ENCODE peak calls at places on chromosomes 16 and 17, in four cellular contexts. E is WTC11, J is K562, Y is HepG2. R is an unnamed sample.

GRCh38 chr17:2860883-2861282 is 64.6 kb downstream of the RAP1GAP2 start:
- DNase-seq in E (no peak), J (no peak), Y (no peak), R (no peak)

GRCh38 chr17:18260332-18261145 is at the start of gene MIEF2:
- DNase-seq in E (peak), J (peak), Y (peak), R (peak)

GRCh38 chr16:67936124-67936875 is at the start of gene PSMB10:
- DNase-seq in E (peak), J (peak), Y (peak), R (no peak)

GRCh38 chr16:75319513-75320401 is 68.3 kb upstream of the BCAR1 start:
- DNase-seq in E (no peak), J (no peak), Y (no peak), R (peak)

GRCh38 chr16:55222436-55222835 is 101.6 kb upstream of the IRX6 start:
- DNase-seq in E (no peak), J (no peak), Y (no peak), R (no peak)

GRCh38 chr17:19737305-19738072 is 10.6 kb downstream of the ALDH3A1 start:
- DNase-seq in E (no peak), J (no peak), Y (no peak), R (no peak)

GRCh38 chr16:49866533-49867155 is 10.7 kb upstream of the ZNF423 start:
- DNase-seq in E (peak), J (no peak), Y (no peak), R (no peak)

GRCh38 chr17:17783121-17783824 is 53.5 kb downstream of the SREBF1 start:
- DNase-seq in E (peak), J (peak), Y (no peak), R (peak)

GRCh38 chr17:55717898-55718735 is 4.5 kb downstream of the TMEM100 start:
- DNase-seq in E (peak), J (peak), Y (peak), R (no peak)

GRCh38 chr17:18248300-18248731 is 10.2 kb downstream of the FLII start:
- DNase-seq in E (peak), J (peak), Y (peak), R (no peak)

GRCh38 chr16:81366316-81366932 is 51.7 kb downstream of the GAN start:
- DNase-seq in E (no peak), J (peak), Y (peak), R (peak)

GRCh38 chr17:32852811-32853210 is 24.1 kb downstream of the MYO1D start:
- DNase-seq in E (no peak), J (no peak), Y (no peak), R (no peak)

GRCh38 chr16:3149193-3149530 is 14.3 kb downstream of the ZNF213 start:
- DNase-seq in E (no peak), J (no peak), Y (no peak), R (no peak)

GRCh38 chr17:46769531-46770438 is 48.7 kb downstream of the WNT3 start:
- DNase-seq in E (no peak), J (no peak), Y (no peak), R (no peak)

GRCh38 chr16:50455288-50455845 is 86.6 kb upstream of the BRD7 start:
- DNase-seq in E (no peak), J (no peak), Y (no peak), R (no peak)

GRCh38 chr16:52562770-52563169 is 15.8 kb upstream of the TOX3 start:
- DNase-seq in E (no peak), J (no peak), Y (peak), R (no peak)

GRCh38 chr16:8571061-8571596 is 19.2 kb downstream of the TMEM114 start:
- DNase-seq in E (no peak), J (no peak), Y (peak), R (no peak)

GRCh38 chr16:49019826-49020401 is 261.7 kb downstream of the CBLN1 start:
- DNase-seq in E (no peak), J (no peak), Y (no peak), R (no peak)

GRCh38 chr16:50697881-50698767 is 4.7 kb downstream of the NOD2 start:
- DNase-seq in E (no peak), J (no peak), Y (no peak), R (peak)

GRCh38 chr16:468072-468821 is 42.8 kb downstream of the RAB11FIP3 start:
- DNase-seq in E (no peak), J (no peak), Y (no peak), R (no peak)

GRCh38 chr17:67027031-67027628 is 17.2 kb upstream of the CACNG1 start:
- DNase-seq in E (no peak), J (no peak), Y (no peak), R (no peak)

GRCh38 chr17:27558842-27559505 is 72.0 kb upstream of the LGALS9 start:
- DNase-seq in E (no peak), J (no peak), Y (peak), R (no peak)

GRCh38 chr16:1645914-1646525 is 32.1 kb upstream of the JPT2 start:
- DNase-seq in E (no peak), J (peak), Y (peak), R (no peak)

GRCh38 chr16:9567674-9568073 is 476.2 kb downstream of the HAPSTR1 start:
- DNase-seq in E (no peak), J (no peak), Y (no peak), R (no peak)

GRCh38 chr17:69909389-69909788 is 165.6 kb upstream of the KCNJ16 start:
- DNase-seq in E (no peak), J (no peak), Y (no peak), R (no peak)

GRCh38 chr17:79800325-79801155 is 3.7 kb upstream of the CBX8 start:
- DNase-seq in E (peak), J (no peak), Y (no peak), R (no peak)

GRCh38 chr16:13316008-13316407 is 414.6 kb downstream of the SHISA9 start:
- DNase-seq in E (no peak), J (no peak), Y (no peak), R (no peak)

GRCh38 chr16:17555176-17555575 is 84.4 kb upstream of the XYLT1 start:
- DNase-seq in E (no peak), J (no peak), Y (no peak), R (no peak)

GRCh38 chr17:78437508-78438169 is 59.2 kb downstream of the PGS1 start:
- DNase-seq in E (no peak), J (no peak), Y (no peak), R (no peak)

GRCh38 chr16:30054451-30054850 is 11.1 kb upstream of the ALDOA start:
- DNase-seq in E (no peak), J (no peak), Y (no peak), R (no peak)

GRCh38 chr17:32342603-32343325 is 791 bp upstream of the C17orf75 start:
- DNase-seq in E (no peak), J (no peak), Y (no peak), R (no peak)

GRCh38 chr17:7502987-7503386 is 18.8 kb downstream of the POLR2A start:
- DNase-seq in E (peak), J (peak), Y (no peak), R (no peak)

GRCh38 chr16:86939609-86940008 is 361.3 kb downstream of the FOXL1 start:
- DNase-seq in E (no peak), J (no peak), Y (no peak), R (no peak)

GRCh38 chr16:50838165-50838564 is 96.3 kb downstream of the CYLD start:
- DNase-seq in E (no peak), J (no peak), Y (no peak), R (no peak)

GRCh38 chr16:29198731-29199521 is 207.6 kb downstream of the NPIPB11 start:
- DNase-seq in E (no peak), J (no peak), Y (no peak), R (no peak)

GRCh38 chr16:25093208-25094061 is 18.1 kb upstream of the LCMT1 start:
- DNase-seq in E (no peak), J (no peak), Y (no peak), R (no peak)

GRCh38 chr16:595942-596735 is 6.3 kb downstream of the RAB40C start:
- DNase-seq in E (no peak), J (no peak), Y (no peak), R (no peak)

GRCh38 chr17:11969565-11969964 is 27.7 kb downstream of the ZNF18 start:
- DNase-seq in E (no peak), J (no peak), Y (no peak), R (no peak)

GRCh38 chr16:63174801-63175200 is 1138.6 kb upstream of the CDH8 start:
- DNase-seq in E (no peak), J (no peak), Y (no peak), R (no peak)

GRCh38 chr16:23354246-23354645 is 52.1 kb downstream of the SCNN1B start:
- DNase-seq in E (no peak), J (no peak), Y (no peak), R (no peak)

DNA sequence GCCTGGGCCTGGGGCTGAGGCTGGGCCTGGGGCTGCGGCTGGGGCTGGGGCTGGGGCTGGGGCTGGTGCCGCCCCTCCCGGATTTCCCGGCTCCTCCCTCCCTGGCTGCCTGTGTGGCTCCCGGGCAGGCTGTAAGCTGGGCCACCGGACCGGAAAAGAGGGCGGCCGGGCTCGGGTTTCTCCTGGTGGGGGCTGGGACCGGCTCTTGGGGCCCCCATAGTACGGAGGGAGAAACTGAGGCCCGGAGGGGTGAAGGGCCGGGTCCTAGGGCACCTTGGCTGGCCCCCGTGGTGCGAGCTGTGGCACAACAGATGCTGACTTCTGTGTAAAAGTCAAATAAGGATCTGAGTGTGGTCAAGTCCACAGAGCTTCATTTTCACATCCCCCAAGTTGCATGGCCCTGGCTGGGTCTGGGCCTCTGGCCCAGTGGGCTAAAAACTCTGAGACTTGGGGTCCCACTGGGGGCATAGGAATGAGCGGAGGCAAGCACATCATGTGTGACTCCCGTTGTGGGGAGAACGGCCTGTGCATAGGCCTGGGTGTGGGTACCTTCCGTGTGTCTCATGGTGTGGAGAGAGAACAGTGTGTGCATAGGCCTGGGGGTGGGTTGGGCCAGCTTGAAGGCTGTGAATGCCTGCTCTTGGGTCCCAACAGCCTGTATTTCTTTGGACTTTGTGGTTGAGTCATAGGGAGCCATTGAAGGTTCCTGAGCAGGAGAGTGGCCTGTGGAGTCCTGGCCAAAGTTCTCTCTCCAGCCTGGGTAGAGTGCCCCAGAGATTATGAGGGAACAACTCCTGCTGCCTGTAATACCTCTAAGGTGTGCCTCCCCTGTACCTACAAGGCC is 123.9 kb upstream of the CIBAR2 start:
- DNase-seq in E (no peak), J (no peak), Y (no peak), R (no peak)
- TF ChIP-seq ETV6 in E (no peak), J (no peak), Y (no peak), R (no peak)

DNA sequence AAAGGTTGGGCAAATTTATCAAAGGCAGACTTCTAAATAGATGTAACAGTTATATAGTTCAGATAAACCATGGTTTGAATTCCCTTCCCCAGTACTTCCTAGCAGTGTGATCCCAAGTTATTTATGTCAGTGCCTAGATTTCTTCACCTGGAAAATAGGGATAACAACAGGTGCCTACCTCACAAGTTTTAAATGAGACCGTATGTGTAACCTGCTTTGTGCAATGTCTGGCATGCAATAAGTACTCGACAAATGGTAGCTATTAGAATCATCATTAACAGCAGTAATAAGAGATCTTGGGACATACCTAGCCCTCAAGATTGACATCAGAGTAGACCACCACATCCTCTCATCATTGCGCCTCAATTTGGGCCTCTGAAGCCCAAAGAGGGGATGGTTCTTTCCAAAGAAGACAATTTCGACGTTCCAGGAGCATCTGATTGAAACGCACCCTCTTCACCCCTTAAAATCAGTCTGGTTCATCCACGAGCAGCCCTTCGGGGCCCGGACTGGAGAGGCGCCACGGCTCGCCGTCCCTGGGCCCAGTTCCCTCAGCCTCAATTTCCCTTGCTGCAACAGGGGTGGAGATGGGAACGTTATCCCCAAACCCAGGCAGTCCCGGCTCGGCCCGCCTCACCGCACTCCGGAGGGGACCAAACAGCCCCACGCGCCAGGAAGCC is 541 bp downstream of the ACACA start:
- DNase-seq in E (no peak), J (no peak), Y (no peak), R (no peak)
- TF ChIP-seq ETV6 in E (peak), J (no peak), Y (no peak), R (no peak)

DNA sequence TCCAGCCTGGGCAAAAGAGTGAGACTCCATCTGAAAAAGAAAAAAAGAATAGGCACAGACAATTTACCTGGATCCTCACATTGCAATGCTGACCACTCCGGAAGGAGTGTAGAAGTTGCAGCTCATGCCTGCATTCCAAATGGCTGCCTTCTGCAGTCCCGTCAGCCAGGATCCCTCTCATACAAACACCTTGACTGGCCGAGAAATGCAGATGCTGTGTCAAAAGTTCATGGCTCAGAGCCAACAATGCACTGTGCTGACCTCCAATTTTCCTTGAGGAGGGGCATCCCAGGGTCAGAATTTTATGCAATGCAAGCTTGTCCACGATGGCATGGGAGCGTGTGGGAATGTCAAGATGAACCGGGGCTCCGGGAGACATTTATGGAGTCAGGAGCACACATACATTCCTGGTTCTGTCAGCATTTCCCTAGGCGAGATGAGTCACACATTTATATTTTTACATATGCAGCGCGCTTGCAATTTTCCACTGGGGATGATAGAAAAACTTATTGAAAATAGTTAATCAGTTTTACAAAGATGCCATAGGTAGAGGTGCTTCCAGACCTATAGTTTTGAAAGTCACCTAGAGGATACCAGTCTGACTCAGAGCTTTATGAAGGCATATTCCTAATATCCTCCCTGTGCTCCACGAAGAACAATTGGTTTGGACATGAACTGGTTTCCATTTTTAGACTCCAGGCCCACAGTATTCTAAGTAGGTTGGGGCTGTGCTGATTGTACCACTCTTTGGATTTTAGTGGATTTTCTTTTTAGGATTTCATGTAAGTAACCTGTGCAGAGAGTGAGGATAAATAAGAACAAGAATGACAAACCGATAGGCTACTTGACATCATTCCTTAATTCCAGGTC is 614.6 kb downstream of the MAF start:
- DNase-seq in E (no peak), J (no peak), Y (no peak), R (no peak)
- TF ChIP-seq ETV6 in E (no peak), J (no peak), Y (no peak), R (no peak)

GRCh38 chr17:72164340-72164739 is 43.5 kb downstream of the SOX9 start:
- DNase-seq in E (no peak), J (no peak), Y (no peak), R (no peak)

GRCh38 chr17:72163474-72163873 is 42.7 kb downstream of the SOX9 start:
- DNase-seq in E (no peak), J (no peak), Y (no peak), R (no peak)

GRCh38 chr17:72162569-72162968 is 41.7 kb downstream of the SOX9 start:
- DNase-seq in E (no peak), J (no peak), Y (no peak), R (no peak)

DNA sequence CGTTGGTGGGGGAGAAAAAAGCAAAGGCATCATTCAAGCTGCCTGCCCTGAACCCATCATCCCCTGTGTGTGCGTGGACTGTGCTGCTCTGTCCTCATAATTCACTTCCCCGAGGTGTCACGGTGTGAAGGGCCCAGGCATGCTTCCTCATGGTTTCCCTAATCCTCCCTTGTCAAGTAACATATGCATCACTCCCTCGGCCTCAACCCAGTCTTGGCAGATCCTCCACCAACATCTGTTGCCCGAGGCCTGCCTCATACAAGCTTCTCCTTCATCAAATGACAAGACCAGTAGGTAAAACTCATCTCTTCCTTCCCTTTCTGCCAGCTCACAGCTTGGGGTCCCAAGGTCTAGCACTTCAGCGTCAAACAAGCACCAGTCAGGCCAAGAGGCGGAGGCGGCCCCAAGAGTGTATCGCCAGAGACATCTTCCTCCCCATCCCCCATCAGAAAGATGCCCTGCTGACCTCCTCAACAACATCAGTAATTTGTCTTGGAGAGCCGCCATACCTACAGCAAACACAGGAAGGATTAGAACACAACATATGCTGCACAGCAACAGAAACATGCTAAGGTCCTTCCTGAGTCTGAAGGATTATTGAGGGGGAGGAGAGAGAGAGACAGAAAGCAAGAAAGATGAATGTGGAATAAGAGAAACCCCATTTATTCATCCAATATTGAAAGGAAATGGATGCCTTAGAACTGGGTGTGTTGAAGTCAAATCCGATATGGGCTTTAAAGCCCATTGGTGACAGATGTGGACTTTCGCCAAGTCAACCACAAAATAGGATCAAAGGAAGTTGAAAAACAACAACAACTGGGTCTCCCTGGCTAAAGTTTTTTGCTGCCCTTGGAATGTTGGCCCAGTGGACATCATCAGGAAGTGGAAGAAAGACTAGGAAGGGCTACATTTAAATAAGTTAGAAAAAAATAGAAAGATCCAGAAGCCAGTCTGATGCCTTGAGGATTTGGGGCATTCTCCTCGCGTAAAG is 38.4 kb downstream of the SOX9 start:
- DNase-seq in E (no peak), J (no peak), Y (peak), R (no peak)
- TF ChIP-seq ETV6 in E (no peak), J (no peak), Y (no peak), R (no peak)